ENCODE peak calls at places on chromosomes 4 and X, in seven cellular contexts. N is testis, Q is heart left ventricle, H is hepatocyte, B is fibroblast of mammary gland, U is coronary artery, T is lung. O is an unnamed sample.

GRCh38 chr4:10006236-10006603 is 15.1 kb downstream of the SLC2A9 start:
- DNase-seq in N (peak; percentile 46), Q (peak; percentile 45), H (peak; percentile 48), B (peak; percentile 69), U (no peak), T (peak; percentile 73), O (no peak)

GRCh38 chrX:48636286-48636685 is 39.0 kb downstream of the WDR13 start:
- DNase-seq in N (no peak), Q (no peak), H (no peak), B (no peak), U (no peak), T (no peak), O (no peak)

GRCh38 chr4:181046809-181047208 is 1196.4 kb upstream of the TENM3 start:
- DNase-seq in N (no peak), Q (no peak), H (no peak), B (no peak), U (no peak), T (no peak), O (no peak)

GRCh38 chr4:169202143-169202699 is 68.5 kb downstream of the SH3RF1 start:
- DNase-seq in N (no peak), Q (no peak), H (no peak), B (no peak), U (no peak), T (no peak), O (no peak)

GRCh38 chrX:110123331-110123782 is 120.4 kb downstream of the TMEM164 start:
- DNase-seq in N (no peak), Q (no peak), H (peak; percentile 48), B (peak; percentile 65), U (no peak), T (no peak), O (no peak)

GRCh38 chrX:39398215-39398972 is 597.1 kb downstream of the MID1IP1 start:
- DNase-seq in N (peak; percentile 24), Q (no peak), H (peak; percentile 26), B (no peak), U (no peak), T (no peak), O (no peak)

GRCh38 chr4:5893013-5893580 is at the start of gene CRMP1:
- DNase-seq in N (peak; percentile 46), Q (no peak), H (peak; percentile 51), B (no peak), U (no peak), T (no peak), O (no peak)

GRCh38 chrX:106862972-106863688 is 40.0 kb downstream of the RIPPLY1 start:
- DNase-seq in N (peak; percentile 12), Q (no peak), H (peak; percentile 4), B (peak; percentile 9), U (no peak), T (peak; percentile 30), O (no peak)

GRCh38 chr4:3196670-3197359 is 52.1 kb upstream of the MSANTD1 start:
- DNase-seq in N (no peak), Q (no peak), H (no peak), B (no peak), U (peak; percentile 45), T (no peak), O (no peak)

GRCh38 chrX:21438792-21439191 is 64.6 kb downstream of the CNKSR2 start:
- DNase-seq in N (no peak), Q (no peak), H (no peak), B (no peak), U (no peak), T (no peak), O (no peak)

GRCh38 chrX:2707334-2707760 is 16.3 kb downstream of the CD99 start:
- DNase-seq in N (peak; percentile 65), Q (peak; percentile 70), H (peak; percentile 83), B (peak; percentile 97), U (no peak), T (peak; percentile 55), O (peak; percentile 97)

GRCh38 chr4:28834120-28834519 is 1886.0 kb upstream of the PCDH7 start:
- DNase-seq in N (no peak), Q (no peak), H (no peak), B (no peak), U (no peak), T (no peak), O (no peak)

GRCh38 chr4:71553605-71554004 is 214.8 kb downstream of the SLC4A4 start:
- DNase-seq in N (no peak), Q (no peak), H (peak; percentile 46), B (peak; percentile 45), U (no peak), T (no peak), O (no peak)

GRCh38 chr4:31557444-31557843 is 837.3 kb downstream of the PCDH7 start:
- DNase-seq in N (no peak), Q (no peak), H (no peak), B (peak; percentile 11), U (no peak), T (no peak), O (no peak)

GRCh38 chrX:13005671-13006473 is 31.0 kb downstream of the TMSB4X start:
- DNase-seq in N (peak; percentile 15), Q (peak; percentile 33), H (no peak), B (peak; percentile 67), U (no peak), T (no peak), O (no peak)

GRCh38 chr4:11343536-11343935 is 85.2 kb downstream of the HS3ST1 start:
- DNase-seq in N (no peak), Q (no peak), H (no peak), B (no peak), U (no peak), T (no peak), O (no peak)

GRCh38 chr4:138680251-138680650 is 335.3 kb upstream of the NOCT start:
- DNase-seq in N (no peak), Q (no peak), H (no peak), B (no peak), U (no peak), T (no peak), O (no peak)

GRCh38 chrX:19811807-19812604 is 75.4 kb downstream of the SH3KBP1 start:
- DNase-seq in N (no peak), Q (no peak), H (no peak), B (peak; percentile 77), U (peak; percentile 41), T (no peak), O (peak; percentile 48)

GRCh38 chrX:130485870-130486269 is 84.1 kb downstream of the RBMX2 start:
- DNase-seq in N (no peak), Q (no peak), H (no peak), B (no peak), U (no peak), T (no peak), O (no peak)

GRCh38 chrX:118974908-118975671 is 672 bp downstream of the LONRF3 start:
- DNase-seq in N (peak; percentile 28), Q (peak; percentile 40), H (peak; percentile 58), B (no peak), U (peak; percentile 76), T (peak; percentile 40), O (no peak)

GRCh38 chr4:743463-744211 is 38.0 kb downstream of the PCGF3 start:
- DNase-seq in N (no peak), Q (no peak), H (no peak), B (peak; percentile 44), U (no peak), T (no peak), O (no peak)

GRCh38 chr4:5836943-5837342 is 55.9 kb downstream of the CRMP1 start:
- DNase-seq in N (no peak), Q (no peak), H (peak; percentile 28), B (no peak), U (no peak), T (no peak), O (no peak)

GRCh38 chrX:47068214-47068613 is 10.0 kb upstream of the RGN start:
- DNase-seq in N (no peak), Q (no peak), H (no peak), B (no peak), U (no peak), T (no peak), O (no peak)

GRCh38 chr4:8089862-8090261 is 68.8 kb downstream of the ABLIM2 start:
- DNase-seq in N (no peak), Q (peak; percentile 2), H (no peak), B (no peak), U (no peak), T (no peak), O (no peak)

GRCh38 chr4:2802618-2803531 is 10.0 kb downstream of the SH3BP2 start:
- DNase-seq in N (no peak), Q (peak; percentile 21), H (no peak), B (no peak), U (no peak), T (no peak), O (no peak)

DNA sequence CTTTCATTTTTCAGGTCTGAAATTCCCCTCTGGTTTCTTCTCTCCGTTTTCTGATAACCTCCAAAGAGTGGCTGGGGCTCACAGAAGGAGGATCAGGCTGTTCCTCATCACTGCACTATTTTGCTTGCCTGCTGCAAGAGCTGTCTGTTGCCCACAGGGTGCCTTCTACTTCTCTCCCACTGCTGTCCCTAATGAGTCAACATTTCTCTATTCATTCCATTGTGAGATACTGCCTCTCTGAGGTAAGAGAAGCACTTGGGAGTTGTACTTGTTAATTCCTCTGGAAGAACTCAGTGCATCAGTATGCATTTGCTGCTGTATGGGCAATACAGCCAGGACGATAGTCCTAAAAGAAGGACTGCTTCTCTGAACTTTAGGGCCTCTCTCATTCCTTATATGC is 34.8 kb downstream of the CT47B1 start:
- DNase-seq in N (no peak), Q (no peak), H (no peak), B (peak; percentile 69), U (no peak), T (no peak), O (no peak)
- TF ChIP-seq CTCF in N (no peak), Q (no peak), H (no peak), B (no peak), U (no peak), T (no peak), O (no peak)

DNA sequence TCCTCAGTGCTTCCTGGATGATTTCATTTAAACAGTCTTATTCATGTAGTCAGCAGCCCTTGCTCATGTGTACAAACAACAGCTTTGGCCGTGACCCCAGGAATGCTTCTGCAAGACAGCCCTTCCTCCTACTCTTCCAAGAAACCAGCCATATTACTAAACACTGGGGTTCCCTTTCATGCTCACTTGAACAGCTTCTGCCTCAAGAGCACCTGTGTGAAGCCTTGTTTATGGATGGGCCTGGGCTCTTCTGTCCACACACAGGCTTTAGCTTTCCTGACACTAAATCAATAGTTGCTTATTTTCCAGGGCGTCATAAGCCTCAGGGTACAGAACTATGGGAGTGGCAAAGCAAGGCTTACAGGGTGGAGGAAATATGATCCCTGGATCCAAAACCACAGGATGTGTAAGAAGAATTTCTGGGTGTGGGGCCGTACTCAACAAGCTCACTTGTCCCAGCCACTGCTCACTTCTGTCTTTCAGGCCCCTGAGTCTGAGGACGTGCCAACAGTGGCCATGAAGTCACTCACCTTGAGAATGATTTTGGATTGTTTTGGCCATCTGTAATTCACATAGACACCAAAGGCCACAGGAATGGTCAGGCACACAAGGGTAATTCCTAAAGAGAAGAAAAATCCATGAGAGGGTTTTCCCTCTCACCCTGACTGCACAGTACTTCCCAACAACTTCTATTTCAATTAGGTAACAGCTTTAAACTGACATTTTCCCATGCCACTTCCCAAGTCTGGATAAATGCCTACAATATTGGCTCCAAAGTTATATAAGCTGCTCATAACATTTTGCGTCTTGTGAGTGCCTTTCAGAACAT is 17.7 kb downstream of the SLC10A6 start:
- DNase-seq in N (peak; percentile 29), Q (no peak), H (peak; percentile 39), B (peak; percentile 91), U (no peak), T (no peak), O (peak; percentile 91)
- H3K4me3 ChIP-seq in N (no peak overlapping the region), Q (no peak overlapping the region), H (no peak overlapping the region), B (no peak overlapping the region), U (no peak overlapping the region), T (no peak overlapping the region), O (no peak overlapping the region)

GRCh38 chr4:127788517-127788916 is 6.4 kb downstream of the HSPA4L start:
- DNase-seq in N (no peak), Q (no peak), H (no peak), B (peak; percentile 12), U (no peak), T (no peak), O (no peak)
- TF ChIP-seq CTCF in N (no peak), Q (no peak), H (peak; percentile 9), B (peak; percentile 40), U (no peak), T (no peak), O (peak; percentile 18)

GRCh38 chr4:110516106-110516922 is 40.4 kb downstream of the ENPEP start:
- DNase-seq in N (peak; percentile 90), Q (peak; percentile 60), H (peak; percentile 85), B (peak; percentile 64), U (no peak), T (peak; percentile 80), O (no peak)
- H3K4me3 ChIP-seq in N (peak overlapping the region; percentile 31), Q (no peak overlapping the region), H (no peak overlapping the region), B (peak overlapping the region; percentile 44), U (peak overlapping the region; percentile 60), T (peak overlapping the region; percentile 31), O (no peak overlapping the region)